ENCODE peak calls at places on chromosomes 2 and 18, in four cellular contexts. Y is CD8-positive, alpha-beta memory T cell; U is mesendoderm; I is uterus. D is an unnamed sample.

GRCh38 chr2:45259144-45259543 is 249.9 kb upstream of the SIX2 start:
- DNase-seq in Y (no peak), U (peak; percentile 35), I (no peak), D (no peak)

GRCh38 chr2:90209806-90210205 is 1518.3 kb downstream of the RPIA start:
- DNase-seq in Y (no peak), U (no peak), I (no peak), D (no peak)

GRCh38 chr2:161946489-161947107 is 127.4 kb downstream of the DPP4 start:
- DNase-seq in Y (no peak), U (peak; percentile 26), I (no peak), D (peak; percentile 28)

GRCh38 chr2:102053096-102053495 is 61.3 kb downstream of the IL1R2 start:
- DNase-seq in Y (no peak), U (no peak), I (no peak), D (no peak)

GRCh38 chr18:33062834-33063364 is 290.1 kb upstream of the KLHL14 start:
- DNase-seq in Y (no peak), U (no peak), I (no peak), D (no peak)

GRCh38 chr2:156908825-156909224 is 348.7 kb upstream of the GALNT5 start:
- DNase-seq in Y (no peak), U (no peak), I (no peak), D (no peak)

GRCh38 chr18:69102959-69103358 is 297.7 kb upstream of the DOK6 start:
- DNase-seq in Y (no peak), U (no peak), I (no peak), D (no peak)

GRCh38 chr2:157830696-157831570 is 45.2 kb downstream of the ACVR1 start:
- DNase-seq in Y (no peak), U (no peak), I (peak; percentile 68), D (peak; percentile 72)

GRCh38 chr2:118134650-118135049 is 46.4 kb downstream of the INSIG2 start:
- DNase-seq in Y (no peak), U (no peak), I (no peak), D (no peak)

GRCh38 chr2:138395565-138396306 is 105.8 kb upstream of the SPOPL start:
- DNase-seq in Y (no peak), U (no peak), I (no peak), D (no peak)

GRCh38 chr2:71545572-71546274 is 92.4 kb downstream of the DYSF start:
- DNase-seq in Y (peak; percentile 24), U (peak; percentile 83), I (peak; percentile 44), D (peak; percentile 82)

GRCh38 chr2:152335016-152335850 is at the start of gene FMNL2:
- DNase-seq in Y (peak; percentile 2), U (peak; percentile 96), I (peak; percentile 83), D (peak; percentile 91)

DNA sequence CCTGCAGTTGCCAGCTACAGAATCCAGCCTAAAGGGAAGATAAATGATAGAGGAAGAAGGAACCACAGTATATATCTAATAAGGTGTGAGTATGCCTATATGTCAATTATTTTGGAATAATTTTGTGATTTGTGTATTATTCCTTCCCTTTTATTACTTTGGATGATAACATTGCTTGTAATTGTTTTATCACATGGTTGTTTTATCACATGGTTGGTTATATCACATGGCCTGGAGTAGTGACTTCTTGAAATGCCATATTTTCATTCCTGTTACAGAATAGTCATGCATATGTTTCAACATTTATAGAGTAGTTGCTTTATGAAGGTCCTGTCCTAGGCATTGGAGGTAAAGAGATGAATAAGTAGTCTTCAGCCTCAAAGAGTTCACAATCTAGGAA is 3.0 kb downstream of the AGPS start:
- DNase-seq in Y (no peak), U (no peak), I (no peak), D (no peak)
- H3K4me1 ChIP-seq in Y (peaks cover 39% of the 10 kb centered on the region), U (peaks cover 9% of the 10 kb centered on the region), I (no peaks in the 10 kb centered on the region), D (peaks cover 18% of the 10 kb centered on the region)

GRCh38 chr2:135144343-135144742 is 92.3 kb downstream of the RAB3GAP1 start:
- DNase-seq in Y (no peak), U (no peak), I (no peak), D (no peak)
- H3K4me1 ChIP-seq in Y (no peaks in the 10 kb centered on the region), U (no peaks in the 10 kb centered on the region), I (no peaks in the 10 kb centered on the region), D (peaks cover 6% of the 10 kb centered on the region)

DNA sequence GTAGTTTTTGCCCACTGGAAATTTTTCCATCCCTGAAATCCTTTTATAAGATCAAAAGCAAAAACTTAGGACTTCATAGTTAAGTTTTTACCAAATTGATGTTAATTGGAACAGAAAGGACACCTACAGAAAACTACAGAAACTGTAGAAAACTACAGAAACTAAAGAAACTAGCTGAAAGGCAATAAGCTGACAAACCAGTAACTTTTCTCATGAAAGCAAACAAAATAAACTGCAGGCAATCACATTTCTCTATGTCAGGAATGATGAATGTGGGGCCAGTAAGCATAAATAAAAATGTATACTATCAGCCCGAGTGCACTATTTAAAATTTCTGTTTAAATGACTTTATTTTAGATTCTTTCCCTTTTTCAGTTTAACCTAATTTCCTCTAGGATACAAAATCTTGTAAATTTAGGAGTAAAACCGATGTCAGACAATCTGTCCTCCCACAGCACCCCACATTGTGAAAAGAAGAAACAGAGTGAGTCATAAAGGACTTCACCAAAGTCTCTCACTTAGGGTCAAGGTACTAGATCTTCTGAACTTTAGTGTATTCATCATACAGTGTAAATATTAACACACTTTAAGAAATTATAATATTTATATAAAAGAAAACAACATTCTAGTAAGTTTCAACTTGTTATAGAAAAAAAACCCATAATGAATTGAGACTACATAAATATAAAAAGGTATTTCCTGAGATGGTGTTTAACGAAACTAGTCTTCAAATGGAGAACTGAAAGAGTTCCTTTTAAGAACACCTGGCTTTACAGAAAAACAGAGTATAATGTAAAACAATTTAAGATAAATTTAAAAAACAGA is 46.6 kb downstream of the USP40 start:
- DNase-seq in Y (no peak), U (no peak), I (no peak), D (no peak)
- H3K4me1 ChIP-seq in Y (no peaks in the 10 kb centered on the region), U (no peaks in the 10 kb centered on the region), I (no peaks in the 10 kb centered on the region), D (no peaks in the 10 kb centered on the region)

GRCh38 chr2:187991389-187991788 is 300.3 kb upstream of the GULP1 start:
- DNase-seq in Y (no peak), U (no peak), I (no peak), D (no peak)
- H3K4me1 ChIP-seq in Y (no peaks in the 10 kb centered on the region), U (peaks cover 4% of the 10 kb centered on the region), I (no peaks in the 10 kb centered on the region), D (no peaks in the 10 kb centered on the region)

GRCh38 chr2:168529054-168529833 is 73.2 kb downstream of the CERS6 start:
- DNase-seq in Y (no peak), U (no peak), I (no peak), D (no peak)

GRCh38 chr2:168526641-168527040 is 70.6 kb downstream of the CERS6 start:
- DNase-seq in Y (no peak), U (no peak), I (peak; percentile 78), D (peak; percentile 38)

GRCh38 chr2:168528016-168528415 is 71.9 kb downstream of the CERS6 start:
- DNase-seq in Y (no peak), U (no peak), I (no peak), D (no peak)

GRCh38 chr2:168529900-168530561 is 74.0 kb downstream of the CERS6 start:
- DNase-seq in Y (no peak), U (peak; percentile 31), I (no peak), D (no peak)

GRCh38 chr2:168528469-168528868 is 72.4 kb downstream of the CERS6 start:
- DNase-seq in Y (no peak), U (no peak), I (no peak), D (no peak)
- H3K4me1 ChIP-seq in Y (peaks cover 5% of the 10 kb centered on the region), U (peaks cover 8% of the 10 kb centered on the region), I (no peaks in the 10 kb centered on the region), D (peaks cover 58% of the 10 kb centered on the region)

GRCh38 chr2:98926601-98927000 is 9.4 kb downstream of the CRACDL start:
- DNase-seq in Y (no peak), U (no peak), I (no peak), D (no peak)
- H3K4me1 ChIP-seq in Y (no peaks in the 10 kb centered on the region), U (no peaks in the 10 kb centered on the region), I (no peaks in the 10 kb centered on the region), D (no peaks in the 10 kb centered on the region)

DNA sequence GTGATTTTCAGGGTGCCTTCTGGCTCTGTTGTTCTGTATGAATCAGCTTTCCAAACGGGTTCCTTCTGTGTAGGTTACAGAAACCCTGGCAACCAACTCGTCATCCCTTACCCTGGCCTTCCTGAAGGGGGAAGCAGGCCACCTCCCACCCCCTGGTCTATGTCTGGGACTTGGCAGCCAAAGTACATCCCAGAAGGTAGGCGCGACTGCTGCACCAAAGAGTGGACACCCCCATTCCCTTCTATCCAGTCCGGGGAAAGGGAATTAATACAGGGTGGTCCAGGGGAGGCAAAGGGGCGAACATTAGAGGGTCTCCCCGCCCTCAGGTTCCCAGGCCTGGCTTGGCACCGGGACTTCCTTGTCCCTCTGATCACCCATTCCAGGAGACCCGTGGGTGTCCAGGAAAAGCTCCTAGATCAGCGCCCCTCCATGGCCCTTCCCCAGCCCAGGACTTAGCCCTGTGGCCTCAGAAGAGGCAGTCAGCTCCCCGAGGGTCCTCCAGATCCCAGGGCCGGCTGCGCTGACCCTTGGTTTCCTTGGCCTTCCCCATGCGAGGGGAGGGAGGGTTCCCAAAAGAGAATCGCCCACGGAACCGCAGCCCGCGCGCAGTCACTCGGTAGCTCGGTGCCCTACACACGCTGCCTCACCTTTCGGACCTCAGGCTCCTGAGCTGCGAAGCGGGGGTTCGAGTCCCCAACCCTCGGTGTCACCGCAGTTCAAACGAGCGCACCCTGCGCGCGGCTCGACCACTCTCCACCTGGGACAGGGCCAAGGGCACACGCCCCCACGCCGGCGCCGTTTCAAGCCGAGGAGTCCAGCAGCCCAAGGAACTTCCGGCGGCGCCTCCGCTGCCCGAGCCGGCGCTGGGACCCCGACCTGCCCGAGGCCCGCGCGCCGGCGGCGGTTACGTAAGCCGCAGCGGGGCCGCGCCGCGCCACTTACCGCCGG is at the start of gene PER2:
- DNase-seq in Y (peak; percentile 21), U (peak; percentile 92), I (peak; percentile 75), D (peak; percentile 91)
- H3K4me1 ChIP-seq in Y (peaks cover 23% of the 10 kb centered on the region), U (peaks cover 14% of the 10 kb centered on the region), I (peaks cover 13% of the 10 kb centered on the region), D (peaks cover 48% of the 10 kb centered on the region)

DNA sequence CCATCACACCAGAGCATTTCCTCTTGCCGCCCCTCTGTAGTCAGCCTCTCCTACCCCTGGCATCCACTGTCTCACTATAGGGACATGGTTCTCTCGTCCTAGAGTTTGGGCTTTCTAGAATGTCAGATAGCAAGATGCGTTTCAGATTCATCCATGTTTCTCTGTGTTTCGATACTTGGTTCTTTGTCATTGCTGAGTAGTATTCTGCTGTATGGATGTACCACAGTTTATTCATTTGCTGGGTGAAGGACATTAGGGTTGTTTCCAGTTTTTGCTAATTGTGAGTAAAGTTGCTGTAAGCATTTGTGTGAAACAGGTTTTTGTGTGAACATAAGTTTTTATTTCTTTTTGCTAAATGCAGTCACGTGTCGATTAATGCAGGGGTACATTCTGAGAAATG is 3.8 kb downstream of the ZNF532 start:
- DNase-seq in Y (no peak), U (no peak), I (no peak), D (no peak)
- H3K4me1 ChIP-seq in Y (no peaks in the 10 kb centered on the region), U (peaks cover 25% of the 10 kb centered on the region), I (no peaks in the 10 kb centered on the region), D (peaks cover 48% of the 10 kb centered on the region)